ENCODE peak calls at places on chromosomes 2 and 18, in ten cellular contexts. B is Calu3, A is colonic mucosa, D is psoas muscle, P is right atrium auricular region, H is prostate gland, Z is osteocyte, X is A673, Y is RWPE1, M is foreskin fibroblast. N is an unnamed sample.

GRCh38 chr18:23313379-23313778 is 139.7 kb upstream of the RIOK3 start:
- DNase-seq in M (no peak), H (no peak), A (no peak), B (no peak), X (no peak), Z (no peak), P (no peak), D (no peak), Y (no peak), N (no peak)

GRCh38 chr18:68085251-68085650 is 568.7 kb upstream of the DSEL start:
- DNase-seq in D (no peak), X (no peak), M (no peak), Z (no peak), Y (no peak), B (no peak), H (no peak), A (no peak), P (no peak), N (no peak)

GRCh38 chr2:96933528-96933927 is 52.9 kb downstream of the FAM178B start:
- DNase-seq in X (no peak), Y (no peak), Z (no peak), H (no peak), M (no peak), P (no peak), B (no peak), D (peak), A (no peak), N (no peak)

GRCh38 chr2:54065411-54065810 is 50.0 kb upstream of the ACYP2 start:
- DNase-seq in D (no peak), A (no peak), B (no peak), Z (no peak), M (peak), X (no peak), H (no peak), Y (peak), P (no peak), N (no peak)

GRCh38 chr2:16285813-16286510 is 345.6 kb downstream of the MYCN start:
- DNase-seq in H (no peak), X (no peak), A (no peak), M (no peak), P (no peak), B (no peak), Z (no peak), D (no peak), Y (no peak), N (no peak)

GRCh38 chr2:177147093-177147694 is 65.4 kb upstream of the HNRNPA3 start:
- DNase-seq in A (no peak), P (no peak), M (peak), H (no peak), B (no peak), Z (no peak), D (no peak), Y (peak), X (peak), N (no peak)

GRCh38 chr18:31508781-31509180 is 10.8 kb downstream of the DSG2 start:
- DNase-seq in P (no peak), A (no peak), B (no peak), X (no peak), Z (no peak), Y (no peak), M (no peak), H (no peak), D (no peak), N (no peak)

GRCh38 chr2:170298115-170298514 is 120.2 kb downstream of the MYO3B start:
- DNase-seq in B (no peak), A (no peak), Y (no peak), D (no peak), P (no peak), X (no peak), M (no peak), Z (no peak), H (no peak), N (no peak)

GRCh38 chr2:7083580-7084509 is 166.6 kb downstream of the RNF144A start:
- DNase-seq in P (no peak), M (peak), Z (no peak), A (no peak), B (peak), Y (no peak), H (no peak), X (peak), D (no peak), N (no peak)

GRCh38 chr18:10353791-10354190 is 100.6 kb upstream of the APCDD1 start:
- DNase-seq in P (no peak), X (peak), D (no peak), H (no peak), A (no peak), M (peak), B (no peak), Y (peak), Z (no peak), N (no peak)

GRCh38 chr2:202023198-202023903 is 10.3 kb upstream of the FZD7 start:
- DNase-seq in A (no peak), D (no peak), X (no peak), P (no peak), M (no peak), H (no peak), Z (no peak), B (no peak), Y (no peak), N (no peak)

GRCh38 chr2:104658149-104658839 is 195.6 kb upstream of the POU3F3 start:
- DNase-seq in X (peak), P (peak), A (no peak), H (peak), D (peak), Y (peak), Z (no peak), B (no peak), M (no peak), N (no peak)

GRCh38 chr2:59301466-59302402 is 1060.6 kb upstream of the FANCL start:
- DNase-seq in P (peak), B (peak), D (no peak), A (peak), M (peak), Y (peak), X (peak), Z (no peak), H (peak), N (no peak)

GRCh38 chr2:48529676-48530032 is 300 bp upstream of the STON1 start:
- DNase-seq in Z (no peak), H (no peak), B (no peak), A (no peak), X (no peak), D (no peak), P (no peak), M (no peak), Y (no peak), N (no peak)

GRCh38 chr18:23405626-23406025 is 47.5 kb upstream of the RIOK3 start:
- DNase-seq in H (no peak), P (no peak), X (no peak), M (no peak), Y (no peak), D (no peak), A (no peak), Z (no peak), B (no peak), N (no peak)

GRCh38 chr18:50558948-50559749 is 738 bp upstream of the MAPK4 start:
- DNase-seq in D (no peak), Y (no peak), X (no peak), P (no peak), M (peak), A (no peak), H (no peak), B (no peak), Z (no peak), N (no peak)

GRCh38 chr2:171147081-171147480 is 13.6 kb downstream of the TLK1 start:
- DNase-seq in M (no peak), B (no peak), P (no peak), Y (no peak), H (no peak), X (no peak), Z (no peak), A (no peak), D (no peak), N (no peak)

GRCh38 chr18:14976736-14977430 is 228.9 kb downstream of the ANKRD30B start:
- DNase-seq in A (no peak), X (no peak), Y (no peak), Z (no peak), H (no peak), M (peak), D (no peak), B (no peak), P (no peak), N (no peak)

GRCh38 chr2:114450639-114451038 is 8.2 kb downstream of the DPP10 start:
- DNase-seq in M (no peak), X (no peak), H (no peak), P (no peak), Z (no peak), D (no peak), B (no peak), Y (no peak), A (no peak), N (no peak)

GRCh38 chr2:70340921-70341765 is 39.3 kb upstream of the FAM136A start:
- DNase-seq in X (peak), M (peak), D (no peak), B (peak), H (peak), P (no peak), Y (peak), A (peak), Z (no peak), N (no peak)

GRCh38 chr2:202950592-202950991 is 38.5 kb downstream of the CARF start:
- DNase-seq in Z (no peak), H (no peak), D (no peak), B (no peak), X (no peak), M (no peak), A (no peak), P (no peak), Y (no peak), N (no peak)

GRCh38 chr2:241676665-241677064 is 9.9 kb downstream of the DTYMK start:
- DNase-seq in A (no peak), Y (no peak), P (no peak), B (no peak), X (no peak), Z (no peak), H (no peak), D (no peak), M (no peak), N (no peak)

GRCh38 chr2:231385429-231385828 is 10.1 kb upstream of the B3GNT7 start:
- DNase-seq in B (no peak), X (no peak), Z (no peak), A (no peak), M (no peak), P (no peak), D (no peak), H (no peak), Y (no peak), N (no peak)
- TF ChIP-seq CTCF in B (no peak), X (no peak), Z (no peak), A (no peak), M (no peak), P (no peak), D (no peak), H (no peak), Y (no peak), N (no peak)

GRCh38 chr2:153230977-153231376 is 247.6 kb downstream of the RPRM start:
- DNase-seq in B (no peak), Z (no peak), Y (no peak), M (no peak), X (peak), D (no peak), P (no peak), A (no peak), H (no peak), N (no peak)
- TF ChIP-seq CTCF in B (no peak), Z (no peak), Y (no peak), M (no peak), X (no peak), D (no peak), P (no peak), A (no peak), H (no peak), N (no peak)

GRCh38 chr2:210363876-210364275 is 48.9 kb upstream of the MYL1 start:
- DNase-seq in M (no peak), A (no peak), B (peak), X (no peak), D (no peak), H (no peak), Z (no peak), P (no peak), Y (no peak), N (no peak)

GRCh38 chr2:210366675-210367080 is 51.7 kb upstream of the MYL1 start:
- DNase-seq in M (no peak), P (no peak), D (no peak), X (no peak), Y (no peak), A (no peak), H (no peak), Z (no peak), B (no peak), N (no peak)

GRCh38 chr2:210360412-210360811 is 45.4 kb upstream of the MYL1 start:
- DNase-seq in H (no peak), D (no peak), Z (no peak), X (no peak), A (no peak), M (no peak), B (no peak), P (no peak), Y (no peak), N (no peak)

GRCh38 chr2:210363261-210363660 is 48.3 kb upstream of the MYL1 start:
- DNase-seq in D (no peak), Y (no peak), B (no peak), P (no peak), Z (no peak), H (no peak), M (no peak), X (peak), A (no peak), N (no peak)
- TF ChIP-seq CTCF in D (peak), Y (no peak), B (peak), P (no peak), Z (no peak), H (peak), M (no peak), X (peak), A (no peak), N (no peak)

GRCh38 chr2:188291617-188292445 is at the start of gene GULP1:
- DNase-seq in H (peak), A (peak), Z (peak), B (peak), M (peak), P (peak), D (peak), X (peak), Y (peak), N (peak)
- TF ChIP-seq CTCF in H (peak), A (peak), Z (peak), B (peak), M (peak), P (peak), D (peak), X (peak), Y (peak), N (no peak)

GRCh38 chr2:216777637-216778273 is 82.1 kb downstream of the TNP1 start:
- DNase-seq in B (peak), X (peak), D (no peak), Y (peak), H (no peak), M (peak), A (no peak), Z (no peak), P (no peak), N (no peak)
- TF ChIP-seq CTCF in B (peak), X (peak), D (peak), Y (peak), H (no peak), M (peak), A (peak), Z (peak), P (peak), N (no peak)

DNA sequence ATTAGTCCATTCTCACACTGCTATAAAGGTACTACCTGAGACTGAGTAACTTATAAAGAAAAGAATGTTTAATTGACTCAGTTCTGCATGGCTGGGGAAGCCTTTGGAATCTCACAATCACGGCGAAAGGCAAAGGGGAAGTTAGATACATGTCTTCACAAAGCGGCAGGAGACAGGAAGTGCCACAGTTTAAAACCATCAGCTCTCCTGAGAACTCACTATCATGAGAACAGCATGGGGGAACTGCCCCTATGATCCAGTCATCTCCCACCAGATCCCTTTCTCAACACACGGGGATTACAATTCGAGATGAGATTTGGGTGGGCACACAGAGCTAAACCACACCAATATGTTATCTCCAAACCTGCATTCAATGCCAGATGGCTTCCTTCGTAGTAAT is 716.1 kb downstream of the DCC start:
- DNase-seq in A (no peak), H (no peak), M (no peak), X (peak), D (no peak), B (no peak), Y (no peak), P (no peak), Z (no peak), N (no peak)
- TF ChIP-seq CTCF in A (no peak), H (no peak), M (no peak), X (no peak), D (no peak), B (no peak), Y (no peak), P (no peak), Z (no peak), N (no peak)

GRCh38 chr2:143078106-143078505 is 51.1 kb upstream of the ARHGAP15 start:
- DNase-seq in A (no peak), B (no peak), M (no peak), H (no peak), Y (no peak), D (no peak), Z (no peak), P (no peak), X (no peak), N (no peak)
- TF ChIP-seq CTCF in A (no peak), B (no peak), M (no peak), H (no peak), Y (no peak), D (no peak), Z (peak), P (no peak), X (no peak), N (no peak)

GRCh38 chr2:240564571-240565266 is 3.6 kb upstream of the RNPEPL1 start:
- DNase-seq in D (no peak), H (no peak), Y (no peak), M (no peak), X (no peak), P (peak), B (peak), Z (peak), A (peak), N (no peak)
- TF ChIP-seq CTCF in D (no peak), H (no peak), Y (no peak), M (no peak), X (no peak), P (no peak), B (peak), Z (no peak), A (no peak), N (no peak)

GRCh38 chr2:161250864-161251436 is 57.3 kb upstream of the PSMD14 start:
- DNase-seq in D (no peak), B (peak), A (no peak), Y (peak), M (peak), P (no peak), Z (no peak), H (no peak), X (peak), N (no peak)
- TF ChIP-seq CTCF in D (peak), B (peak), A (peak), Y (peak), M (peak), P (no peak), Z (peak), H (peak), X (peak), N (no peak)